ENCODE peak calls at places on chromosomes 2 and 18, in five cellular contexts. O is HL-60, H is HepG2, F is IMR-90, Q is AG09319. M is an unnamed sample.

GRCh38 chr18:36179562-36180334 is 7.5 kb upstream of the MOCOS start:
- DNase-seq in O (no peak), H (no peak), F (peak), Q (peak), M (peak)

GRCh38 chr2:63432373-63432772 is 155.9 kb downstream of the WDPCP start:
- DNase-seq in O (no peak), H (no peak), F (peak), Q (no peak), M (no peak)

GRCh38 chr2:132372276-132372675 is 44.3 kb upstream of the GPR39 start:
- DNase-seq in O (peak), H (no peak), F (no peak), Q (no peak), M (no peak)

GRCh38 chr2:132479140-132479539 is 62.5 kb downstream of the GPR39 start:
- DNase-seq in O (no peak), H (no peak), F (no peak), Q (no peak), M (no peak)

GRCh38 chr2:223909048-223909741 is 35.9 kb downstream of the WDFY1 start:
- DNase-seq in O (no peak), H (peak), F (no peak), Q (no peak), M (no peak)

GRCh38 chr18:31731628-31732027 is 29.1 kb downstream of the SLC25A52 start:
- DNase-seq in O (no peak), H (no peak), F (no peak), Q (no peak), M (no peak)

GRCh38 chr2:64607381-64607780 is 46.3 kb downstream of the SERTAD2 start:
- DNase-seq in O (no peak), H (no peak), F (no peak), Q (no peak), M (no peak)

GRCh38 chr2:96927420-96928171 is 57.7 kb upstream of the SEMA4C start:
- DNase-seq in O (no peak), H (no peak), F (no peak), Q (no peak), M (no peak)

GRCh38 chr2:26630669-26631360 is 10.4 kb downstream of the CIB4 start:
- DNase-seq in O (no peak), H (peak), F (peak), Q (no peak), M (no peak)

GRCh38 chr2:146986161-146986560 is 858.7 kb upstream of the ACVR2A start:
- DNase-seq in O (no peak), H (no peak), F (no peak), Q (no peak), M (no peak)

GRCh38 chr18:68763082-68763481 is 34.8 kb upstream of the CCDC102B start:
- DNase-seq in O (no peak), H (no peak), F (peak), Q (no peak), M (no peak)

GRCh38 chr18:53018791-53019190 is 678.8 kb downstream of the DCC start:
- DNase-seq in O (no peak), H (no peak), F (no peak), Q (no peak), M (no peak)

GRCh38 chr18:8480506-8481328 is 128.5 kb upstream of the RAB12 start:
- DNase-seq in O (no peak), H (peak), F (peak), Q (peak), M (no peak)

GRCh38 chr2:146837857-146838256 is 1007.0 kb upstream of the ACVR2A start:
- DNase-seq in O (no peak), H (no peak), F (no peak), Q (no peak), M (no peak)

GRCh38 chr2:26561918-26562810 is 79.0 kb downstream of the CIB4 start:
- DNase-seq in O (peak), H (peak), F (no peak), Q (no peak), M (no peak)

GRCh38 chr18:54766631-54767030 is 61.6 kb upstream of the RAB27B start:
- DNase-seq in O (no peak), H (no peak), F (no peak), Q (no peak), M (no peak)

GRCh38 chr2:170771049-170771937 is 1.1 kb downstream of the ERICH2 start:
- DNase-seq in O (peak), H (peak), F (peak), Q (no peak), M (no peak)

GRCh38 chr2:143717053-143717452 is 587.8 kb downstream of the ARHGAP15 start:
- DNase-seq in O (no peak), H (no peak), F (peak), Q (no peak), M (no peak)

GRCh38 chr2:28318462-28319117 is 74.1 kb upstream of the FOSL2 start:
- DNase-seq in O (no peak), H (peak), F (no peak), Q (no peak), M (no peak)

GRCh38 chr2:173750332-173750731 is 214.8 kb downstream of the SP3 start:
- DNase-seq in O (no peak), H (no peak), F (peak), Q (no peak), M (no peak)

GRCh38 chr2:235129856-235130255 is 178.0 kb downstream of the SH3BP4 start:
- DNase-seq in O (no peak), H (no peak), F (peak), Q (no peak), M (no peak)

GRCh38 chr2:215083146-215083545 is 55.3 kb downstream of the ABCA12 start:
- DNase-seq in O (no peak), H (no peak), F (no peak), Q (no peak), M (no peak)

GRCh38 chr2:130736487-130736886 is 7.6 kb downstream of the GPR148 start:
- DNase-seq in O (no peak), H (no peak), F (no peak), Q (no peak), M (no peak)

GRCh38 chr2:195633974-195634373 is 23.1 kb upstream of the SLC39A10 start:
- DNase-seq in O (no peak), H (no peak), F (no peak), Q (no peak), M (no peak)

GRCh38 chr2:234880551-234881211 is 71.1 kb upstream of the SH3BP4 start:
- DNase-seq in O (peak), H (peak), F (peak), Q (no peak), M (no peak)

GRCh38 chr2:46334389-46335345 is 37.5 kb downstream of the EPAS1 start:
- DNase-seq in O (no peak), H (no peak), F (peak), Q (peak), M (no peak)

GRCh38 chr2:56474412-56475158 is 290.8 kb downstream of the CCDC85A start:
- DNase-seq in O (no peak), H (no peak), F (no peak), Q (no peak), M (no peak)

GRCh38 chr2:218286570-218287459 is 5.5 kb downstream of the TMBIM1 start:
- DNase-seq in O (peak), H (peak), F (peak), Q (peak), M (peak)

GRCh38 chr2:207162319-207162718 is 3.4 kb downstream of the KLF7 start:
- DNase-seq in O (no peak), H (no peak), F (no peak), Q (no peak), M (no peak)

DNA sequence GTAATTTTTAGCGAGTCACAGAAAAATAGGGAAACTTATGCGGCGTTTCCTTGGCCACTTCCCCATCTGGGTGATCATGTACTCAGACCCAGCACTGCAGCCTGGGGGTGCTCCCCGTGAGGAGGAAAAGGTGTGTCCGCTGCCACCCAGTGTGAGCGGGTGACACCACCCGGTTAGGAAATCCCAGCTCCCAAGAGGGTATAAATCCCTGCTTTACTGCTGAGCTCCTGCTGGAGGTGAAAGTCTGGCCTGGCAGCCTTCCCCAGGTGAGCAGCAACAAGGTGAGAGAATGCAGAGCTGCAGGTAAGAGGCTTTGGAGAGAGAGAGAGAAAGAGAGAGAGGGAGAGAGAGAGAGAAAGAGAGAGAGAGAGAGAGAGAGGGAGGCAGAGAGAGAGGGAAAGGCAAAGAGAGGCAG is at the start of gene IL1R2:
- DNase-seq in O (peak), H (no peak), F (no peak), Q (no peak), M (no peak)
- TF ChIP-seq CTCF in O (no peak), H (no peak), F (no peak), Q (no peak), M (no peak)

GRCh38 chr2:134765987-134766386 is 47.2 kb upstream of the TMEM163 start:
- DNase-seq in O (no peak), H (no peak), F (no peak), Q (no peak), M (no peak)
- TF ChIP-seq CTCF in O (no peak), H (no peak), F (no peak), Q (no peak), M (no peak)

DNA sequence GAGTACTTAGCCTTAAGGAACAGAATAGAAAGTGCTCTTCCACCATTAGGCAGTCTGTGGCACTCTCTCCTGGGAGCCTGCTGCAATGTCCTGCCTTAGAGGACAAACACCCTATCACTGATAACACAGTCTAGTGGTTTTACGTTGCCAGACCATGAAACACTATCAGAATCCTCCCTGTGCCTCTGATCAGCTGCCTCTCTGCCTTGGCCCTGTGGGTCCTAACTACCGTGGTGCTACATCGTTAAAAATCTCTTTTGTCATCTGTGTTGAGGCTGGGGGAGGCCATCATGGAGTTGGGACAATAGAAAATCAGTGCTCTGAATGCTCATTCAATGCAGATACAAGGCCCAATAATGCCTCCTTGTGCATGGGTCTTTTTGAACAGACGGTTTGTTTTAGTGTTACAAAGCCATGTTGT is 11.9 kb upstream of the APCDD1 start:
- DNase-seq in O (no peak), H (no peak), F (no peak), Q (no peak), M (no peak)
- TF ChIP-seq CTCF in O (no peak), H (no peak), F (peak), Q (peak), M (no peak)

DNA sequence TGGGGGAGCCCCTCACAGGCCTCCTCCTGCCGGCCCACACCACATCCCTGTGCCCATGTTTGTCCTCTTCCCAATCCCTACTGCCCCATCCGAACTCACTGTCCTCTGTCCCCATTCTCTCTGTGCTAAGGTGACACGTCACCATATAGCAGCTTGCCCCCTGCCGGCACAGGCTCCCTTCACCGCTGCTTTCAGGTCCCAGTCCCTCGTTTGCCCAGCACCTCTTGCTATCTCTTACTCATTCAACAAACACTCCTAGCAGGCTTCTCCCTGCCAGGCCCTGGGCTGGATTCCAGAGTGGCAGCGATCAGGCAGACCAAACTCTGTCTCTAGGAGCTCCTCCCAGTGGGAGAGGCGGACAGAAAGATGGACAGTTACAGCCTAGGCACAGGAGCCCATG is 74.3 kb downstream of the TFCP2L1 start:
- DNase-seq in O (no peak), H (no peak), F (no peak), Q (no peak), M (no peak)
- TF ChIP-seq CTCF in O (no peak), H (peak), F (no peak), Q (no peak), M (no peak)

M was measured in omental fat pad.